ENCODE peak calls at places on chromosomes 7 and 10, in nine cellular contexts. W is heart left ventricle; D is heart right ventricle; E is CD8-positive, alpha-beta T cell; G is transverse colon; B is MG63; H is adipocyte; O is lower lobe of right lung; F is HCT116. Q is an unnamed sample.

GRCh38 chr10:104445359-104445758 is 91.7 kb downstream of the CFAP58 start:
- DNase-seq in D (no peak), H (peak; percentile 41), W (no peak), E (no peak), G (no peak), F (no peak), O (no peak), B (peak; percentile 14), Q (no peak)

GRCh38 chr10:1050145-1050544 is 1.2 kb upstream of the IDI1 start:
- DNase-seq in F (no peak), G (no peak), B (no peak), D (no peak), W (no peak), E (no peak), O (no peak), H (peak; percentile 55), Q (no peak)

GRCh38 chr7:27564881-27565482 is 97.7 kb downstream of the HIBADH start:
- DNase-seq in G (no peak), D (no peak), H (no peak), O (no peak), B (no peak), E (no peak), W (no peak), F (no peak), Q (no peak)

GRCh38 chr10:64156131-64156530 is 634.9 kb downstream of the REEP3 start:
- DNase-seq in G (no peak), D (no peak), H (no peak), W (no peak), F (no peak), E (no peak), B (no peak), O (no peak), Q (no peak)

GRCh38 chr10:84552478-84552877 is 224.1 kb downstream of the CCSER2 start:
- DNase-seq in D (no peak), G (no peak), E (no peak), W (no peak), H (no peak), F (no peak), O (no peak), B (no peak), Q (no peak)

GRCh38 chr10:93464826-93465388 is 17.2 kb downstream of the MYOF start:
- DNase-seq in O (no peak), B (no peak), W (no peak), E (no peak), F (no peak), G (no peak), D (no peak), H (no peak), Q (no peak)

GRCh38 chr7:92517626-92518025 is 10.7 kb downstream of the PEX1 start:
- DNase-seq in W (no peak), B (no peak), F (no peak), E (no peak), G (no peak), D (no peak), H (peak; percentile 22), O (no peak), Q (no peak)

GRCh38 chr7:151243411-151244155 is 4.9 kb downstream of the SMARCD3 start:
- DNase-seq in F (no peak), G (no peak), O (peak; percentile 43), W (no peak), H (no peak), D (no peak), B (no peak), E (no peak), Q (no peak)

GRCh38 chr10:46323176-46323575 is 36.4 kb downstream of the ANTXRL start:
- DNase-seq in D (no peak), F (no peak), H (no peak), W (no peak), B (no peak), G (no peak), E (no peak), O (no peak), Q (no peak)

GRCh38 chr7:35576037-35576573 is 118.8 kb downstream of the HERPUD2 start:
- DNase-seq in H (no peak), B (no peak), D (peak; percentile 6), E (no peak), O (no peak), G (no peak), F (no peak), W (no peak), Q (no peak)

GRCh38 chr7:3210531-3210930 is 90.5 kb upstream of the SDK1 start:
- DNase-seq in H (no peak), W (no peak), E (peak; percentile 25), G (no peak), O (no peak), F (no peak), D (no peak), B (no peak), Q (no peak)

GRCh38 chr10:99874341-99875085 is 92.1 kb downstream of the ABCC2 start:
- DNase-seq in H (no peak), G (no peak), B (no peak), F (no peak), E (no peak), D (no peak), O (no peak), W (no peak), Q (no peak)

GRCh38 chr7:10706875-10707493 is 266.7 kb upstream of the PHF14 start:
- DNase-seq in W (no peak), G (no peak), H (no peak), B (no peak), O (no peak), E (no peak), D (no peak), F (no peak), Q (no peak)

GRCh38 chr7:131652934-131653333 is 96.5 kb upstream of the PODXL start:
- DNase-seq in O (no peak), F (no peak), B (no peak), E (no peak), H (no peak), D (no peak), G (no peak), W (no peak), Q (no peak)

GRCh38 chr7:44431091-44431608 is 59.3 kb downstream of the NUDCD3 start:
- DNase-seq in D (no peak), W (peak; percentile 41), H (no peak), B (no peak), E (no peak), O (no peak), F (no peak), G (peak; percentile 21), Q (no peak)

GRCh38 chr10:108230478-108231170 is 1066.1 kb upstream of the SORCS1 start:
- DNase-seq in E (no peak), G (no peak), D (no peak), F (no peak), W (no peak), B (no peak), O (no peak), H (no peak), Q (no peak)
- H3K9me3 ChIP-seq in E (no peaks in the 10 kb centered on the region), G (no peaks in the 10 kb centered on the region), D (no peaks in the 10 kb centered on the region), F (peaks cover 59% of the 10 kb centered on the region), W (no peaks in the 10 kb centered on the region), B (no peaks in the 10 kb centered on the region), O (no peaks in the 10 kb centered on the region), H (no peaks in the 10 kb centered on the region), Q (no peaks in the 10 kb centered on the region)

GRCh38 chr7:157813741-157814661 is 477.2 kb downstream of the DNAJB6 start:
- DNase-seq in G (no peak), H (no peak), D (no peak), O (peak; percentile 36), E (no peak), B (no peak), W (no peak), F (no peak), Q (no peak)

GRCh38 chr7:157809863-157810851 is 473.4 kb downstream of the DNAJB6 start:
- DNase-seq in W (no peak), E (no peak), G (no peak), B (no peak), D (no peak), F (no peak), O (peak; percentile 33), H (no peak), Q (no peak)

GRCh38 chr7:157815061-157816022 is 478.5 kb downstream of the DNAJB6 start:
- DNase-seq in H (no peak), G (no peak), O (peak; percentile 25), F (no peak), W (no peak), E (no peak), B (no peak), D (no peak), Q (no peak)

GRCh38 chr7:157811946-157812345 is 475.1 kb downstream of the DNAJB6 start:
- DNase-seq in G (no peak), F (no peak), B (no peak), H (no peak), W (no peak), O (peak; percentile 25), D (no peak), E (no peak), Q (no peak)

DNA sequence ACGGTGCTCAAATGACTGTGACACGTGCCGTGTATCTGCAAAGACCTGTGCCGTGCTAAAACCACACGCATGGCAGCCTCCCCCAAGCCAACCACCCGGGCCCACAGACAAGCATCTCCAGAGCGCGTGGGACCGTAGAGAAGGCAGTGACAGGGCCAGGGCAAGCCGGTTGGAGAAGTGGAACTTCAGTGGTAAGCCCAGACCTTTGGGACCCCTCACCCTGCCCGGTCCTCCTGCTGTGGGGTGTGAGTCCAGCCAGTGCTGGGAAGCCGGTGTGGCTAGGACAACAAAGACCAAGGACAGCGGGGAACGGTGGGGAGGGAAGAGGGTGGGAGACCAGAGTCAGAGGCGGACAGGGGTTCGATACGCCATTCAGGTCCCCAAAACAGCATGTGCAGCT is 476.2 kb downstream of the DNAJB6 start:
- DNase-seq in E (no peak), O (peak; percentile 13), G (no peak), B (no peak), D (no peak), F (no peak), H (no peak), W (no peak), Q (no peak)
- H3K9me3 ChIP-seq in E (no peaks in the 10 kb centered on the region), O (no peaks in the 10 kb centered on the region), G (no peaks in the 10 kb centered on the region), B (no peaks in the 10 kb centered on the region), D (no peaks in the 10 kb centered on the region), F (peaks cover 7% of the 10 kb centered on the region), H (peaks cover 3% of the 10 kb centered on the region), W (no peaks in the 10 kb centered on the region), Q (peaks cover 44% of the 10 kb centered on the region)

GRCh38 chr7:121510302-121510701 is 114.2 kb upstream of the FAM3C start:
- DNase-seq in F (no peak), W (no peak), D (no peak), B (no peak), G (no peak), H (no peak), E (peak; percentile 50), O (no peak), Q (no peak)
- H3K9me3 ChIP-seq in F (peaks cover 2% of the 10 kb centered on the region), W (no peaks in the 10 kb centered on the region), D (peaks cover 18% of the 10 kb centered on the region), B (no peaks in the 10 kb centered on the region), G (peaks cover 14% of the 10 kb centered on the region), H (peaks cover 37% of the 10 kb centered on the region), E (peaks cover 2% of the 10 kb centered on the region), O (peaks cover 15% of the 10 kb centered on the region), Q (peaks cover 28% of the 10 kb centered on the region)

GRCh38 chr7:30585675-30586074 is 9.0 kb upstream of the GARS1 start:
- DNase-seq in H (no peak), W (no peak), D (no peak), B (no peak), F (no peak), O (no peak), G (no peak), E (no peak), Q (no peak)

GRCh38 chr7:30584415-30584814 is 10.3 kb upstream of the GARS1 start:
- DNase-seq in F (no peak), B (no peak), G (no peak), W (no peak), H (no peak), D (no peak), E (no peak), O (no peak), Q (no peak)

GRCh38 chr7:30584970-30585369 is 9.7 kb upstream of the GARS1 start:
- DNase-seq in B (no peak), W (no peak), O (no peak), D (no peak), F (no peak), G (no peak), H (no peak), E (no peak), Q (no peak)

GRCh38 chr7:30583181-30583580 is 11.5 kb upstream of the GARS1 start:
- DNase-seq in H (no peak), F (no peak), W (no peak), E (no peak), G (no peak), O (no peak), D (no peak), B (no peak), Q (no peak)
- H3K9me3 ChIP-seq in H (peaks cover 4% of the 10 kb centered on the region), F (no peaks in the 10 kb centered on the region), W (no peaks in the 10 kb centered on the region), E (no peaks in the 10 kb centered on the region), G (no peaks in the 10 kb centered on the region), O (no peaks in the 10 kb centered on the region), D (no peaks in the 10 kb centered on the region), B (peaks cover 3% of the 10 kb centered on the region), Q (no peaks in the 10 kb centered on the region)